ENCODE peak calls at places on chromosomes 4 and X, in five cellular contexts. One of them, this sample, is unnamed.

GRCh38 chrX:132270699-132271098 is 51.5 kb upstream of the RAP2C start:
- DNase-seq in HCT116: no peak
- DNase-seq in globus pallidus: no peak
- DNase-seq in stimulated activated CD4-positive, alpha-beta T cell treated with anti-CD3 and anti-CD28 coated beads, Interleukin-2, amount 100 ng/mL, for 48 hours: no peak
- DNase-seq in naive thymus-derived CD4-positive, alpha-beta T cell: no peak
- DNase-seq in this sample: no peak

GRCh38 chrX:130110379-130111219 is at the start of gene ELF4:
- DNase-seq in naive thymus-derived CD4-positive, alpha-beta T cell: peak; percentile 38
- DNase-seq in HCT116: no peak
- DNase-seq in globus pallidus: no peak
- DNase-seq in stimulated activated CD4-positive, alpha-beta T cell treated with anti-CD3 and anti-CD28 coated beads, Interleukin-2, amount 100 ng/mL, for 48 hours: no peak
- DNase-seq in this sample: no peak

GRCh38 chr4:38242110-38242509 is 281.9 kb downstream of the PTTG2 start:
- DNase-seq in HCT116: no peak
- DNase-seq in naive thymus-derived CD4-positive, alpha-beta T cell: no peak
- DNase-seq in stimulated activated CD4-positive, alpha-beta T cell treated with anti-CD3 and anti-CD28 coated beads, Interleukin-2, amount 100 ng/mL, for 48 hours: no peak
- DNase-seq in globus pallidus: no peak
- DNase-seq in this sample: no peak

GRCh38 chrX:56751071-56751470 is 22.0 kb downstream of the NBDY start:
- DNase-seq in globus pallidus: no peak
- DNase-seq in HCT116: no peak
- DNase-seq in naive thymus-derived CD4-positive, alpha-beta T cell: no peak
- DNase-seq in stimulated activated CD4-positive, alpha-beta T cell treated with anti-CD3 and anti-CD28 coated beads, Interleukin-2, amount 100 ng/mL, for 48 hours: no peak
- DNase-seq in this sample: no peak

GRCh38 chrX:126799059-126799458 is 20.5 kb upstream of the PRR32 start:
- DNase-seq in HCT116: no peak
- DNase-seq in stimulated activated CD4-positive, alpha-beta T cell treated with anti-CD3 and anti-CD28 coated beads, Interleukin-2, amount 100 ng/mL, for 48 hours: no peak
- DNase-seq in naive thymus-derived CD4-positive, alpha-beta T cell: no peak
- DNase-seq in globus pallidus: no peak
- DNase-seq in this sample: no peak

GRCh38 chrX:82041034-82041433 is 839.1 kb downstream of the SH3BGRL start:
- DNase-seq in stimulated activated CD4-positive, alpha-beta T cell treated with anti-CD3 and anti-CD28 coated beads, Interleukin-2, amount 100 ng/mL, for 48 hours: no peak
- DNase-seq in naive thymus-derived CD4-positive, alpha-beta T cell: no peak
- DNase-seq in globus pallidus: no peak
- DNase-seq in HCT116: no peak
- DNase-seq in this sample: no peak

GRCh38 chr4:15779789-15780188 is 1.7 kb downstream of the CD38 start:
- DNase-seq in HCT116: no peak
- DNase-seq in stimulated activated CD4-positive, alpha-beta T cell treated with anti-CD3 and anti-CD28 coated beads, Interleukin-2, amount 100 ng/mL, for 48 hours: no peak
- DNase-seq in globus pallidus: no peak
- DNase-seq in naive thymus-derived CD4-positive, alpha-beta T cell: no peak
- DNase-seq in this sample: no peak

GRCh38 chr4:76251448-76252270 is at the start of gene FAM47E:
- DNase-seq in naive thymus-derived CD4-positive, alpha-beta T cell: peak; percentile 28
- DNase-seq in stimulated activated CD4-positive, alpha-beta T cell treated with anti-CD3 and anti-CD28 coated beads, Interleukin-2, amount 100 ng/mL, for 48 hours: peak; percentile 1
- DNase-seq in HCT116: no peak
- DNase-seq in globus pallidus: peak; percentile 46
- DNase-seq in this sample: no peak

GRCh38 chr4:174826660-174827059 is 2.4 kb downstream of the GLRA3 start:
- DNase-seq in globus pallidus: no peak
- DNase-seq in HCT116: no peak
- DNase-seq in stimulated activated CD4-positive, alpha-beta T cell treated with anti-CD3 and anti-CD28 coated beads, Interleukin-2, amount 100 ng/mL, for 48 hours: no peak
- DNase-seq in naive thymus-derived CD4-positive, alpha-beta T cell: no peak
- DNase-seq in this sample: no peak

GRCh38 chr4:114163051-114163450 is 183.6 kb upstream of the ARSJ start:
- DNase-seq in globus pallidus: no peak
- DNase-seq in stimulated activated CD4-positive, alpha-beta T cell treated with anti-CD3 and anti-CD28 coated beads, Interleukin-2, amount 100 ng/mL, for 48 hours: no peak
- DNase-seq in HCT116: no peak
- DNase-seq in naive thymus-derived CD4-positive, alpha-beta T cell: no peak
- DNase-seq in this sample: no peak

GRCh38 chr4:128653514-128654420 is 155.7 kb upstream of the JADE1 start:
- DNase-seq in globus pallidus: peak; percentile 81
- DNase-seq in naive thymus-derived CD4-positive, alpha-beta T cell: no peak
- DNase-seq in HCT116: no peak
- DNase-seq in stimulated activated CD4-positive, alpha-beta T cell treated with anti-CD3 and anti-CD28 coated beads, Interleukin-2, amount 100 ng/mL, for 48 hours: no peak
- DNase-seq in this sample: no peak

GRCh38 chrX:127861611-127862010 is 190.6 kb downstream of the ACTRT1 start:
- DNase-seq in HCT116: no peak
- DNase-seq in stimulated activated CD4-positive, alpha-beta T cell treated with anti-CD3 and anti-CD28 coated beads, Interleukin-2, amount 100 ng/mL, for 48 hours: no peak
- DNase-seq in naive thymus-derived CD4-positive, alpha-beta T cell: no peak
- DNase-seq in globus pallidus: no peak
- DNase-seq in this sample: no peak

This sample was measured in KG1.